ENCODE peak calls at places on chromosomes 4 and X, in nine cellular contexts. One of them, this sample, is unnamed.

GRCh38 chr4:104211657-104212056 is 283.0 kb downstream of the CXXC4 start:
- DNase-seq in GM12864: no peak
- DNase-seq in CD8-positive, alpha-beta T cell: no peak
- DNase-seq in skeletal muscle cell: no peak
- DNase-seq in pancreas: no peak
- DNase-seq in fibroblast of the aortic adventitia: no peak
- DNase-seq in spleen: no peak
- DNase-seq in GM12865: no peak
- DNase-seq in fibroblast of pulmonary artery: no peak
- DNase-seq in this sample: no peak

GRCh38 chr4:105059337-105059736 is 87.3 kb upstream of the TET2 start:
- DNase-seq in GM12864: peak; percentile 57
- DNase-seq in CD8-positive, alpha-beta T cell: no peak
- DNase-seq in skeletal muscle cell: no peak
- DNase-seq in pancreas: no peak
- DNase-seq in fibroblast of the aortic adventitia: peak; percentile 13
- DNase-seq in spleen: no peak
- DNase-seq in GM12865: peak; percentile 78
- DNase-seq in fibroblast of pulmonary artery: no peak
- DNase-seq in this sample: no peak

GRCh38 chrX:111329370-111329769 is 59.1 kb upstream of the CAPN6 start:
- DNase-seq in GM12864: no peak
- DNase-seq in CD8-positive, alpha-beta T cell: no peak
- DNase-seq in skeletal muscle cell: no peak
- DNase-seq in pancreas: no peak
- DNase-seq in fibroblast of the aortic adventitia: no peak
- DNase-seq in spleen: no peak
- DNase-seq in GM12865: no peak
- DNase-seq in fibroblast of pulmonary artery: no peak
- DNase-seq in this sample: no peak

GRCh38 chrX:43008356-43008755 is 230.4 kb upstream of the PPP1R2C start:
- DNase-seq in GM12864: no peak
- DNase-seq in CD8-positive, alpha-beta T cell: no peak
- DNase-seq in skeletal muscle cell: no peak
- DNase-seq in pancreas: no peak
- DNase-seq in fibroblast of the aortic adventitia: no peak
- DNase-seq in spleen: no peak
- DNase-seq in GM12865: no peak
- DNase-seq in fibroblast of pulmonary artery: no peak
- DNase-seq in this sample: no peak

GRCh38 chr4:147725673-147726072 is 6.2 kb upstream of the ARHGAP10 start:
- DNase-seq in GM12864: no peak
- DNase-seq in CD8-positive, alpha-beta T cell: no peak
- DNase-seq in skeletal muscle cell: no peak
- DNase-seq in pancreas: no peak
- DNase-seq in fibroblast of the aortic adventitia: no peak
- DNase-seq in spleen: no peak
- DNase-seq in GM12865: no peak
- DNase-seq in fibroblast of pulmonary artery: no peak
- DNase-seq in this sample: no peak

GRCh38 chr4:2797188-2797544 is 4.3 kb downstream of the SH3BP2 start:
- DNase-seq in GM12864: no peak
- DNase-seq in CD8-positive, alpha-beta T cell: no peak
- DNase-seq in skeletal muscle cell: no peak
- DNase-seq in pancreas: peak; percentile 28
- DNase-seq in fibroblast of the aortic adventitia: no peak
- DNase-seq in spleen: peak; percentile 76
- DNase-seq in GM12865: no peak
- DNase-seq in fibroblast of pulmonary artery: no peak
- DNase-seq in this sample: no peak

GRCh38 chr4:154389142-154389541 is 102.5 kb downstream of the DCHS2 start:
- DNase-seq in GM12864: no peak
- DNase-seq in CD8-positive, alpha-beta T cell: no peak
- DNase-seq in skeletal muscle cell: no peak
- DNase-seq in pancreas: no peak
- DNase-seq in fibroblast of the aortic adventitia: no peak
- DNase-seq in spleen: no peak
- DNase-seq in GM12865: no peak
- DNase-seq in fibroblast of pulmonary artery: no peak
- DNase-seq in this sample: no peak

GRCh38 chr4:140100771-140101170 is 53.2 kb downstream of the MAML3 start:
- DNase-seq in GM12864: no peak
- DNase-seq in CD8-positive, alpha-beta T cell: no peak
- DNase-seq in skeletal muscle cell: no peak
- DNase-seq in pancreas: no peak
- DNase-seq in fibroblast of the aortic adventitia: peak; percentile 28
- DNase-seq in spleen: no peak
- DNase-seq in GM12865: no peak
- DNase-seq in fibroblast of pulmonary artery: no peak
- DNase-seq in this sample: no peak

GRCh38 chrX:139725720-139726119 is 17.8 kb upstream of the MCF2 start:
- DNase-seq in GM12864: peak; percentile 10
- DNase-seq in CD8-positive, alpha-beta T cell: no peak
- DNase-seq in skeletal muscle cell: no peak
- DNase-seq in pancreas: no peak
- DNase-seq in fibroblast of the aortic adventitia: no peak
- DNase-seq in spleen: no peak
- DNase-seq in GM12865: peak; percentile 66
- DNase-seq in fibroblast of pulmonary artery: no peak
- DNase-seq in this sample: no peak

GRCh38 chr4:174405923-174406322 is 116.4 kb downstream of the HPGD start:
- DNase-seq in GM12864: no peak
- DNase-seq in CD8-positive, alpha-beta T cell: no peak
- DNase-seq in skeletal muscle cell: no peak
- DNase-seq in pancreas: no peak
- DNase-seq in fibroblast of the aortic adventitia: no peak
- DNase-seq in spleen: no peak
- DNase-seq in GM12865: no peak
- DNase-seq in fibroblast of pulmonary artery: no peak
- DNase-seq in this sample: no peak

GRCh38 chrX:74133156-74133796 is 170.7 kb upstream of the ZCCHC13 start:
- DNase-seq in GM12864: no peak
- DNase-seq in CD8-positive, alpha-beta T cell: no peak
- DNase-seq in skeletal muscle cell: peak; percentile 25
- DNase-seq in pancreas: peak; percentile 22
- DNase-seq in fibroblast of the aortic adventitia: peak; percentile 88
- DNase-seq in spleen: no peak
- DNase-seq in GM12865: peak; percentile 43
- DNase-seq in fibroblast of pulmonary artery: peak; percentile 75
- DNase-seq in this sample: no peak

DNA sequence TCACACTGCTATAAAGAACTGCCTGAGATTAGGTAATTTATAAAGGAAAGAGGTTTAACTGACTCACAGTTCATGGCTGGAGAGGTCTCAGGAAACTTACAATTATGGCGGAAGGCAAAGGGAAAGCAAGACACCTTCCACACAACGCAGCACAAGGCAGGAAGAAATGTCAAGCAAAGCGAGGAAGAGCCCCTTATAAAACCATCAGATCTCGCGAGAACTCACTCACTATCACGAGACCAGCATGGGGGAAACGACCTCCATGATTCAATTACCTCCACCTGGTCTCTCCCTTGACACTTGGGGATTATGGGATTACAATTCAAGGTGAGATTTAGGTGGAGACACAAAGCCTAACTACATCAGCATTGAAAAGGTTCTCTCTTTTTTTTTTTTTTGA is 39.6 kb downstream of the PALLD start:
- DNase-seq in GM12864: no peak
- DNase-seq in CD8-positive, alpha-beta T cell: no peak
- DNase-seq in skeletal muscle cell: no peak
- DNase-seq in pancreas: no peak
- DNase-seq in fibroblast of the aortic adventitia: no peak
- DNase-seq in spleen: no peak
- DNase-seq in GM12865: no peak
- DNase-seq in fibroblast of pulmonary artery: no peak
- DNase-seq in this sample: no peak
- H3K4me3 ChIP-seq in GM12864: no peak overlapping the region
- H3K4me3 ChIP-seq in CD8-positive, alpha-beta T cell: no peak overlapping the region
- H3K4me3 ChIP-seq in skeletal muscle cell: no peak overlapping the region
- H3K4me3 ChIP-seq in pancreas: no peak overlapping the region
- H3K4me3 ChIP-seq in fibroblast of the aortic adventitia: no peak overlapping the region
- H3K4me3 ChIP-seq in spleen: no peak overlapping the region
- H3K4me3 ChIP-seq in GM12865: no peak overlapping the region
- H3K4me3 ChIP-seq in fibroblast of pulmonary artery: no peak overlapping the region
- H3K4me3 ChIP-seq in this sample: no peak overlapping the region

GRCh38 chr4:186846426-186846825 is 122.8 kb upstream of the FAT1 start:
- DNase-seq in GM12864: no peak
- DNase-seq in CD8-positive, alpha-beta T cell: no peak
- DNase-seq in skeletal muscle cell: no peak
- DNase-seq in pancreas: no peak
- DNase-seq in fibroblast of the aortic adventitia: no peak
- DNase-seq in spleen: no peak
- DNase-seq in GM12865: no peak
- DNase-seq in fibroblast of pulmonary artery: no peak
- DNase-seq in this sample: no peak

GRCh38 chr4:186840222-186840701 is 116.6 kb upstream of the FAT1 start:
- DNase-seq in GM12864: no peak
- DNase-seq in CD8-positive, alpha-beta T cell: no peak
- DNase-seq in skeletal muscle cell: no peak
- DNase-seq in pancreas: peak; percentile 25
- DNase-seq in fibroblast of the aortic adventitia: peak; percentile 76
- DNase-seq in spleen: no peak
- DNase-seq in GM12865: no peak
- DNase-seq in fibroblast of pulmonary artery: no peak
- DNase-seq in this sample: no peak

GRCh38 chr4:186840771-186841301 is 117.2 kb upstream of the FAT1 start:
- DNase-seq in GM12864: no peak
- DNase-seq in CD8-positive, alpha-beta T cell: no peak
- DNase-seq in skeletal muscle cell: no peak
- DNase-seq in pancreas: no peak
- DNase-seq in fibroblast of the aortic adventitia: no peak
- DNase-seq in spleen: no peak
- DNase-seq in GM12865: no peak
- DNase-seq in fibroblast of pulmonary artery: no peak
- DNase-seq in this sample: no peak

GRCh38 chr4:186845137-186845842 is 121.6 kb upstream of the FAT1 start:
- DNase-seq in GM12864: no peak
- DNase-seq in CD8-positive, alpha-beta T cell: no peak
- DNase-seq in skeletal muscle cell: peak; percentile 60
- DNase-seq in pancreas: no peak
- DNase-seq in fibroblast of the aortic adventitia: peak; percentile 80
- DNase-seq in spleen: no peak
- DNase-seq in GM12865: no peak
- DNase-seq in fibroblast of pulmonary artery: peak; percentile 90
- DNase-seq in this sample: no peak

GRCh38 chr4:186844059-186844681 is 120.5 kb upstream of the FAT1 start:
- DNase-seq in GM12864: no peak
- DNase-seq in CD8-positive, alpha-beta T cell: no peak
- DNase-seq in skeletal muscle cell: peak; percentile 22
- DNase-seq in pancreas: no peak
- DNase-seq in fibroblast of the aortic adventitia: peak; percentile 65
- DNase-seq in spleen: no peak
- DNase-seq in GM12865: no peak
- DNase-seq in fibroblast of pulmonary artery: peak; percentile 72
- DNase-seq in this sample: no peak
- H3K4me3 ChIP-seq in GM12864: no peak overlapping the region
- H3K4me3 ChIP-seq in CD8-positive, alpha-beta T cell: no peak overlapping the region
- H3K4me3 ChIP-seq in skeletal muscle cell: peak overlapping the region; percentile 5
- H3K4me3 ChIP-seq in pancreas: peak overlapping the region; percentile 18
- H3K4me3 ChIP-seq in fibroblast of the aortic adventitia: peak overlapping the region; percentile 23
- H3K4me3 ChIP-seq in spleen: no peak overlapping the region
- H3K4me3 ChIP-seq in GM12865: no peak overlapping the region
- H3K4me3 ChIP-seq in fibroblast of pulmonary artery: peak overlapping the region; percentile 24
- H3K4me3 ChIP-seq in this sample: no peak overlapping the region

GRCh38 chr4:80207172-80207583 is 9.9 kb downstream of the PRDM8 start:
- DNase-seq in GM12864: no peak
- DNase-seq in CD8-positive, alpha-beta T cell: no peak
- DNase-seq in skeletal muscle cell: no peak
- DNase-seq in pancreas: no peak
- DNase-seq in fibroblast of the aortic adventitia: no peak
- DNase-seq in spleen: no peak
- DNase-seq in GM12865: no peak
- DNase-seq in fibroblast of pulmonary artery: no peak
- DNase-seq in this sample: no peak
- H3K4me3 ChIP-seq in GM12864: no peak overlapping the region
- H3K4me3 ChIP-seq in CD8-positive, alpha-beta T cell: no peak overlapping the region
- H3K4me3 ChIP-seq in skeletal muscle cell: no peak overlapping the region
- H3K4me3 ChIP-seq in pancreas: no peak overlapping the region
- H3K4me3 ChIP-seq in fibroblast of the aortic adventitia: no peak overlapping the region
- H3K4me3 ChIP-seq in spleen: no peak overlapping the region
- H3K4me3 ChIP-seq in GM12865: no peak overlapping the region
- H3K4me3 ChIP-seq in fibroblast of pulmonary artery: no peak overlapping the region
- H3K4me3 ChIP-seq in this sample: no peak overlapping the region

GRCh38 chr4:168790898-168791297 is 219.2 kb downstream of the CBR4 start:
- DNase-seq in GM12864: no peak
- DNase-seq in CD8-positive, alpha-beta T cell: no peak
- DNase-seq in skeletal muscle cell: no peak
- DNase-seq in pancreas: no peak
- DNase-seq in fibroblast of the aortic adventitia: no peak
- DNase-seq in spleen: no peak
- DNase-seq in GM12865: no peak
- DNase-seq in fibroblast of pulmonary artery: no peak
- DNase-seq in this sample: no peak

GRCh38 chr4:168787801-168788200 is 222.3 kb downstream of the CBR4 start:
- DNase-seq in GM12864: no peak
- DNase-seq in CD8-positive, alpha-beta T cell: no peak
- DNase-seq in skeletal muscle cell: no peak
- DNase-seq in pancreas: no peak
- DNase-seq in fibroblast of the aortic adventitia: no peak
- DNase-seq in spleen: no peak
- DNase-seq in GM12865: no peak
- DNase-seq in fibroblast of pulmonary artery: no peak
- DNase-seq in this sample: no peak

GRCh38 chr4:168791376-168791775 is 218.7 kb downstream of the CBR4 start:
- DNase-seq in GM12864: no peak
- DNase-seq in CD8-positive, alpha-beta T cell: no peak
- DNase-seq in skeletal muscle cell: no peak
- DNase-seq in pancreas: no peak
- DNase-seq in fibroblast of the aortic adventitia: no peak
- DNase-seq in spleen: no peak
- DNase-seq in GM12865: no peak
- DNase-seq in fibroblast of pulmonary artery: no peak
- DNase-seq in this sample: no peak

GRCh38 chr4:168784786-168785461 is 225.1 kb downstream of the CBR4 start:
- DNase-seq in GM12864: no peak
- DNase-seq in CD8-positive, alpha-beta T cell: no peak
- DNase-seq in skeletal muscle cell: no peak
- DNase-seq in pancreas: no peak
- DNase-seq in fibroblast of the aortic adventitia: peak; percentile 67
- DNase-seq in spleen: no peak
- DNase-seq in GM12865: no peak
- DNase-seq in fibroblast of pulmonary artery: no peak
- DNase-seq in this sample: no peak

DNA sequence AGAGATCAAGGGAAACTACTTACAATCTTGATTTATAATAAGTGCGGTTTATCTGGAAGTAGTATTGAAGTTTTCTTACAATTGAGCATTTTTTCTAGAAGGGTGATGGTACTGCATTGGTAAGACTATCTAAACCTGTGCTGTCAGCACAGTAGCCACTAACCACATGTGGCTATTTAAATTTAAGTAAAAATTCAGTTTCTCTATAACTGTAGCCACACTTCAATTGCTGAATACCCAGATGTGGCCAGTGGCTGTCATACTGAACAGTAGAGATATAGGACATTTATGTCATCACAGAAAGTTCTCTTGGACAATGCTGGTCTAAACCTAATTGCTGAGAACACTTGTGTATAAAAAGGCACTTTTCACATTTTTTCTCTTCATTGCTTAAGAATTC is 222.7 kb downstream of the CBR4 start:
- DNase-seq in GM12864: no peak
- DNase-seq in CD8-positive, alpha-beta T cell: no peak
- DNase-seq in skeletal muscle cell: no peak
- DNase-seq in pancreas: no peak
- DNase-seq in fibroblast of the aortic adventitia: no peak
- DNase-seq in spleen: no peak
- DNase-seq in GM12865: no peak
- DNase-seq in fibroblast of pulmonary artery: no peak
- DNase-seq in this sample: no peak
- H3K4me3 ChIP-seq in GM12864: no peak overlapping the region
- H3K4me3 ChIP-seq in CD8-positive, alpha-beta T cell: no peak overlapping the region
- H3K4me3 ChIP-seq in skeletal muscle cell: no peak overlapping the region
- H3K4me3 ChIP-seq in pancreas: no peak overlapping the region
- H3K4me3 ChIP-seq in fibroblast of the aortic adventitia: no peak overlapping the region
- H3K4me3 ChIP-seq in spleen: no peak overlapping the region
- H3K4me3 ChIP-seq in GM12865: no peak overlapping the region
- H3K4me3 ChIP-seq in fibroblast of pulmonary artery: no peak overlapping the region
- H3K4me3 ChIP-seq in this sample: no peak overlapping the region